ENCODE peak calls at places on chromosome 10, in six cellular contexts. Q, O, L, U, H and W are unnamed samples. For H3K27me3 and H3K4me1, the result is how much of the 10 kb centered on the place peaks cover.

GRCh38 chr10:24790599-24790998 is 66.9 kb upstream of the ARHGAP21 start:
- DNase-seq in Q (no peak), O (no peak), L (no peak), U (no peak), H (peak), W (no peak)

GRCh38 chr10:123795846-123796590 is 95.6 kb downstream of the CPXM2 start:
- DNase-seq in Q (no peak), O (no peak), L (no peak), U (no peak), H (no peak), W (peak)

GRCh38 chr10:32929634-32930033 is 28.4 kb downstream of the ITGB1 start:
- DNase-seq in Q (no peak), O (no peak), L (no peak), U (peak), H (no peak), W (peak)

GRCh38 chr10:101214446-101215396 is 14.5 kb downstream of the LBX1 start:
- DNase-seq in Q (peak), O (no peak), L (peak), U (peak), H (peak), W (peak)

GRCh38 chr10:12973149-12973718 is 28.3 kb downstream of the CCDC3 start:
- DNase-seq in Q (no peak), O (no peak), L (no peak), U (no peak), H (no peak), W (no peak)

GRCh38 chr10:93267521-93267920 is 193.8 kb downstream of the CYP26A1 start:
- DNase-seq in Q (no peak), O (no peak), L (no peak), U (no peak), H (no peak), W (no peak)

GRCh38 chr10:75009426-75009825 is 102.0 kb upstream of the SAMD8 start:
- DNase-seq in Q (no peak), O (no peak), L (no peak), U (no peak), H (no peak), W (peak)

GRCh38 chr10:71150811-71151210 is 61.6 kb upstream of the UNC5B start:
- DNase-seq in Q (no peak), O (no peak), L (no peak), U (no peak), H (no peak), W (no peak)

GRCh38 chr10:137031-137430 is 1.8 kb downstream of the ZMYND11 start:
- DNase-seq in Q (no peak), O (peak), L (no peak), U (no peak), H (no peak), W (peak)

GRCh38 chr10:52774182-52774581 is 1.6 kb upstream of the MBL2 start:
- DNase-seq in Q (no peak), O (no peak), L (no peak), U (no peak), H (no peak), W (no peak)

GRCh38 chr10:44995914-44996633 is 4.6 kb upstream of the ZNF22 start:
- DNase-seq in Q (peak), O (peak), L (no peak), U (no peak), H (no peak), W (peak)

DNA sequence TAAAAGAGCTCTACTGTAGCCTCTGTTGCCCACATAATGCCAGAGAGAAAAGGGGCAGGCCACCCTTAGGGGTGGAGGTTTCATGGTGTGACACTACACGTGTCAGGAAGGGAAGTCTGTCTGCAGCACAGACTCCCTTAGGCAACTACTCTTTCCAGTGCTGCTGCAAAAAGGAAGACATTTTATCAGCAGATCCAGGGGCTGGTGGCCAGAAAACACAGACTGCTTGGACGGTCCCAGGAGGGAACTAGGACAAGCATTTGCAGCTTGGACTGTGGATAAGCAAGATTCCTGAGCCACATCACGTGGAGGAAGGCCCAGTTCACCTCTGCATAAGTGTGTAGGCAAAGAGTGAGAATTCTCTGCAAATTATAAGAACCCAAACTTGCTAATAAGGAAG is 220.8 kb downstream of the FANK1 start:
- DNase-seq in Q (no peak), O (no peak), L (no peak), U (no peak), H (no peak), W (no peak)
- H3K27me3 ChIP-seq in Q (under half), O (under half), L (under half), U (under half), H (under half), W (under half)

GRCh38 chr10:29519670-29520069 is 115.1 kb downstream of the SVIL start:
- DNase-seq in Q (no peak), O (no peak), L (no peak), U (no peak), H (no peak), W (no peak)

GRCh38 chr10:29512460-29512974 is 122.3 kb downstream of the SVIL start:
- DNase-seq in Q (no peak), O (no peak), L (no peak), U (no peak), H (no peak), W (no peak)

GRCh38 chr10:29517352-29517923 is 117.3 kb downstream of the SVIL start:
- DNase-seq in Q (no peak), O (peak), L (no peak), U (no peak), H (peak), W (peak)

DNA sequence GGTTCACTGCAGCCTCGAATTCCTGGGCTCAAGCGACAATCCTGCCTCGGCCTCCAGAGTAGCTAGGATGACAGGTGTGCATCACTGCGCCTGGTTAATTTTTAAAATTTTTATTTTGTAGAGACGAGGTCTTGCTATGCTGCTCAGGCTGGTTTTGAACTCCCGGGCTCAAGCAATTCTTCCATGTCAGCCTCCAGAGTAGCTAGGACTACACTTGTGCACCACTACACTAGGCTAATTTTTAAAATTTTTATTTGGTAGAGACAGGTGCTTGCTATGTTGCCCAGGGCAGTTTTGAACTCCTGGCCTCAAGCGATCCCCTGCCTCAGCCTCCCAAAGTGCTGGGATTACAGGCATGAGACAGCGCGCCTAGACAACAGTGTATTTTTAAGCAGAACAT is 120.5 kb downstream of the SVIL start:
- DNase-seq in Q (no peak), O (no peak), L (no peak), U (no peak), H (no peak), W (no peak)
- H3K4me3 ChIP-seq in Q (no peak), O (no peak), L (no peak), U (no peak), H (no peak), W (no peak)

DNA sequence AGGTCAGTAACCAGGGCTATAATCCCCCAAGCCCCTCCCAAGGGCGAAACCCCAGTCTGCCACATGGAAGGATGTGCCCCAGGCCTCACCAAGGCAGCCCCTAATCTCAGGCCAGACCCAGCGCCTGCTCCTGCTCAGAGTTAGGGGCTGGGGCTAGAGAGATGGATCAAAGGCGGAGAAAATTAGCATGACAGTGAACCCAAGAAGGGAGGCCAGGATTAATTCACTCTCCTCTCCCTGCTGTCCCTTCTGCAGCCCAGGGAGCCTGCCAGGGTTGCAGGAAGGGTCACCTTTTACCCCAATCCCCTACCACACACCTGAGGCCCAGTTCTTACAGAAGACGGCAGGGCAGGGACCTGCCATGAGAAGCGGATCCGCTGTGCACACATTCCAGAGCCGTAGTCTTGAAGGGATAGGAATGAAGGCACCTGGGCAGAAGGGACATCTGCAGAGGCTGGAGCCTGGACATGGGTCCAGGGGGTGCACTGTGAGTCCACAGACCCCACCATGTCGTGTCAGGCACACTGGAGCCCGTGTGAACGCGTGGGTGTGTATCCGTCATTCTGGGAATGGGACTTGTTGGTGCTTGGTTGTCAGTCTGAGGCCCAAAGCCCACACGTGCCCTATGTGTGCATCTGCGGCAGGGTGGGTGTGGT is 11.9 kb upstream of the ZMIZ1 start:
- DNase-seq in Q (peak), O (no peak), L (peak), U (no peak), H (no peak), W (no peak)
- H3K4me1 ChIP-seq in Q (under half), O (under half), L (under half), U (under half), H (under half), W (under half)

GRCh38 chr10:43145313-43145712 is 7.1 kb downstream of the CSGALNACT2 start:
- DNase-seq in Q (no peak), O (no peak), L (no peak), U (no peak), H (no peak), W (no peak)
- H3K27me3 ChIP-seq in Q (under half), O (under half), L (under half), U (under half), H (under half), W (under half)

GRCh38 chr10:86795353-86795752 is 38.9 kb downstream of the BMPR1A start:
- DNase-seq in Q (no peak), O (peak), L (no peak), U (no peak), H (peak), W (peak)

GRCh38 chr10:86799188-86799845 is 42.9 kb downstream of the BMPR1A start:
- DNase-seq in Q (no peak), O (no peak), L (no peak), U (no peak), H (no peak), W (no peak)

GRCh38 chr10:86798030-86798429 is 41.6 kb downstream of the BMPR1A start:
- DNase-seq in Q (no peak), O (peak), L (no peak), U (no peak), H (no peak), W (no peak)

GRCh38 chr10:86801995-86802394 is 45.6 kb downstream of the BMPR1A start:
- DNase-seq in Q (no peak), O (no peak), L (no peak), U (no peak), H (no peak), W (no peak)

DNA sequence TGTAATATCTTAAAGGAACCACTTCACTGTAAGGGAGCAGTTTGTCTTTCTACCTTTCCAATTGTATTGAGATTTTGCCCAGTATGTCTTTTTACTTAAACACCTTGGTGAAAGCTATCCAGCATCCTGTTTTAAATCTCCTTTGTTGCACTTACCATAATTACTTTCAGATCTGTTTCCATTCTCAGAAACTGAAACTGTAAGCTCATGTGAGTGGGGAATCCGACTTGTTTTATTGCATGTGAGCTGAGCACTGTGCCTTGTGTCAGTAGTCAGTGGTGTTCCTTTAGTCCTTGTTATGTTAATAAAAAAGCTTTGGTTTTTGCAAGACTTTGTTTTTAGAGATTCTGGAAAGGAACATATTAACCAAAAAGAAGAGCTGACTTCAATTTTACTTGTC is 42.2 kb downstream of the BMPR1A start:
- DNase-seq in Q (no peak), O (peak), L (no peak), U (no peak), H (no peak), W (peak)
- H3K4me3 ChIP-seq in Q (no peak), O (peak), L (no peak), U (no peak), H (no peak), W (peak)

DNA sequence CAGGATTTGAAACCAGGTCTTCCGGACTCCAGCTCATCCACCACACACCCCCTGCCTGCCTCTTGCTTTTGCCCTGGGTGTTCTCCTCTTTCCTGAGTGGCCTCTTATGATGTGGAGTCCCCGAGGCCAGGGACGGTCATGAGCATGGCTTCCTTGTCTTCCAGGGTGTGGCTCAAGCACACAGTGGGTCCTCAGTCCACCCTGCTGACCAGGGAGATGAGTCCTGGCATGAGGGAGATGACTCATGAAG is 32.8 kb downstream of the DNAJB12 start:
- DNase-seq in Q (no peak), O (no peak), L (no peak), U (no peak), H (no peak), W (no peak)
- H3K4me1 ChIP-seq in Q (under half), O (half or more), L (half or more), U (under half), H (under half), W (under half)

DNA sequence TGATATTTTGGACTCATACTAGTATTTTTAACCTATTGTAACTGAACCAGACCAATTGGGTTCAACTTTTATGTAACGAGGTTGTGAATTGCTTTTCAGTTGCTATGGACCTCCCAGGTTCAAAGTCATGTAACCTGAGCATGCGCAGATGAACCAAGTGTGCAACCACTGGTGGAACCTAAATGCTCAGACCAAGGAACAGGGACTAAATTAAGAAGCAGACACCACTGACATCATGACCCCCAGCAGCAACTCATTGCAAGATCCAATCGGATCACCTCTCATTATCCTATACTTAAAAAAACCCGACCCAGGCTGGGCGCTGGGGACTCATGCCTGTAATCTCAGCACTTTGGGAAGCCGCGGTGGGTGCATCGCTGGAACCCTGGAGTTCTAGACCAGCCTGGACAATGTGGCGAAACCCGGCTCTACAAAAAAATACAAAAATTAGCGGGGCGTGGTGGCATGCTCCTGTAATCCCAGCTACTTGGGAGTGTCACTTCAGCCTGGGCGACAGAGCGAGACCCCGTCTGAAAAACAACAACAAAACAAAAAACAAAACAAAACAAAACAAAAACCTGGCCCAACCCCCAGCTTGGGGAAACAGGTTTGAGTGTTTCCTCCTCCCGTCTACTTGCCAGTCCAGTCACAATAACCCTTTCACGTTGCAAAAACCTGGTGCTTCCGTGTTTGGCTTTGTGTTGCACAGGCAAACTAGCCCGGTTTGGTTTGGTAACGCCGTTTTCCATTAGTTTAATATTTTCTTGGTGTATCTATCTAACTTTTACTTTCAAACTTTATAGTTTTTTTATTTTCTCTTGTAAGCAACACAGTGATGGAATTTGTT is 11.3 kb upstream of the ZNF518A start:
- DNase-seq in Q (no peak), O (no peak), L (no peak), U (no peak), H (no peak), W (no peak)
- H3K27me3 ChIP-seq in Q (under half), O (under half), L (half or more), U (under half), H (under half), W (under half)